ENCODE peak calls at places on chromosomes 13 and 19, in seven cellular contexts. O is neuronal stem cell, G is mesendoderm, B is H1, F is H9, Q is trophoblast cell, Z is mesenchymal stem cell. H is an unnamed sample.

GRCh38 chr13:104385409-104385808 is 1319.2 kb upstream of the SLC10A2 start:
- DNase-seq in O (no peak), G (no peak), B (no peak), F (no peak), Q (no peak), Z (peak), H (peak)

GRCh38 chr19:5828661-5829566 is 10.6 kb downstream of the FUT6 start:
- DNase-seq in O (peak), G (peak), B (peak), F (peak), Q (no peak), Z (peak), H (no peak)

GRCh38 chr19:17041994-17042393 is 15.4 kb upstream of the CPAMD8 start:
- DNase-seq in O (no peak), G (no peak), B (no peak), F (no peak), Q (no peak), Z (peak), H (peak)

GRCh38 chr19:39515551-39516191 is 732 bp downstream of the SELENOV start:
- DNase-seq in O (no peak), G (no peak), B (no peak), F (no peak), Q (no peak), Z (no peak), H (no peak)

GRCh38 chr19:40337594-40337993 is 10.6 kb downstream of the C19orf47 start:
- DNase-seq in O (no peak), G (no peak), B (no peak), F (no peak), Q (no peak), Z (no peak), H (no peak)

GRCh38 chr13:50334092-50334778 is 319.0 kb downstream of the KCNRG start:
- DNase-seq in O (no peak), G (no peak), B (no peak), F (no peak), Q (no peak), Z (peak), H (no peak)

GRCh38 chr13:91167706-91168459 is 179.6 kb upstream of the MIR17HG start:
- DNase-seq in O (no peak), G (no peak), B (no peak), F (no peak), Q (no peak), Z (no peak), H (no peak)

GRCh38 chr13:30743319-30744055 is 8.1 kb downstream of the ALOX5AP start:
- DNase-seq in O (no peak), G (no peak), B (no peak), F (no peak), Q (peak), Z (peak), H (peak)

GRCh38 chr19:53019684-53020083 is 6.0 kb downstream of the ERVV-1 start:
- DNase-seq in O (no peak), G (peak), B (peak), F (peak), Q (peak), Z (no peak), H (no peak)

GRCh38 chr19:4597278-4597974 is 37.9 kb upstream of the SEMA6B start:
- DNase-seq in O (no peak), G (no peak), B (peak), F (no peak), Q (no peak), Z (no peak), H (no peak)

GRCh38 chr19:33620611-33621010 is 1.1 kb upstream of the CHST8 start:
- DNase-seq in O (no peak), G (no peak), B (no peak), F (no peak), Q (no peak), Z (no peak), H (no peak)
- H3K23ac ChIP-seq in O (no peak), G (no peak), B (no peak), F (no peak), Q (no peak), Z (no peak), H (no peak)

GRCh38 chr19:10327793-10328192 is 5.5 kb downstream of the RAVER1 start:
- DNase-seq in O (no peak), G (no peak), B (no peak), F (no peak), Q (no peak), Z (no peak), H (no peak)
- H3K23ac ChIP-seq in O (no peak), G (no peak), B (no peak), F (no peak), Q (no peak), Z (no peak), H (no peak)

GRCh38 chr19:7255631-7256030 is 38.6 kb downstream of the INSR start:
- DNase-seq in O (no peak), G (no peak), B (no peak), F (no peak), Q (no peak), Z (no peak), H (no peak)
- H3K23ac ChIP-seq in O (no peak), G (no peak), B (no peak), F (no peak), Q (no peak), Z (no peak), H (no peak)

DNA sequence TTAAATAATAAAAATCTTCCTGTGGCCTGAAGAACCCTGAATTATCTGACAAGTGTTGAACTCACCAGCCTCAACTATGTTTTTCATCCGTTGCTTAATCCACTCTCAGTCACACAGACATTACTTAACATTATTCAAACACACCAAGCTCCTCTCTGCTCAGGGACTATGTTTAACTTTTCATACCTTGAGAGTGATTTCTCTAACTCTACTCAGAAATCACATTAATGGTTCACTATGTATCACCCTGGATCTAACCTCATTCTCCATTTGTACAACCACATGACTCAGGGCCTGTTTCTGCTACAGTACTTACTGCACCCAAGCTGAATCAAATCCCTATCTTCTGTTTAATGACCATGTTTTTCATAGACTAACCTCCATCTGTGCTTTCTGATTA is 553.8 kb upstream of the PRR20A start:
- DNase-seq in O (no peak), G (no peak), B (no peak), F (no peak), Q (no peak), Z (no peak), H (no peak)
- H3K23ac ChIP-seq in O (no peak), G (no peak), B (no peak), F (no peak), Q (no peak), Z (no peak), H (no peak)

GRCh38 chr13:75875450-75875849 is 239.3 kb downstream of the LMO7 start:
- DNase-seq in O (no peak), G (no peak), B (no peak), F (no peak), Q (no peak), Z (no peak), H (no peak)

GRCh38 chr13:75877092-75877491 is 241.0 kb downstream of the LMO7 start:
- DNase-seq in O (peak), G (no peak), B (no peak), F (no peak), Q (no peak), Z (no peak), H (no peak)

GRCh38 chr13:75876371-75877050 is 240.4 kb downstream of the LMO7 start:
- DNase-seq in O (peak), G (peak), B (peak), F (peak), Q (peak), Z (peak), H (peak)

GRCh38 chr13:75879656-75880055 is 243.5 kb downstream of the LMO7 start:
- DNase-seq in O (no peak), G (no peak), B (no peak), F (no peak), Q (no peak), Z (no peak), H (no peak)

GRCh38 chr13:75881109-75881775 is 245.1 kb downstream of the LMO7 start:
- DNase-seq in O (no peak), G (no peak), B (no peak), F (no peak), Q (no peak), Z (peak), H (peak)
- H3K23ac ChIP-seq in O (no peak), G (no peak), B (no peak), F (no peak), Q (no peak), Z (no peak), H (no peak)

DNA sequence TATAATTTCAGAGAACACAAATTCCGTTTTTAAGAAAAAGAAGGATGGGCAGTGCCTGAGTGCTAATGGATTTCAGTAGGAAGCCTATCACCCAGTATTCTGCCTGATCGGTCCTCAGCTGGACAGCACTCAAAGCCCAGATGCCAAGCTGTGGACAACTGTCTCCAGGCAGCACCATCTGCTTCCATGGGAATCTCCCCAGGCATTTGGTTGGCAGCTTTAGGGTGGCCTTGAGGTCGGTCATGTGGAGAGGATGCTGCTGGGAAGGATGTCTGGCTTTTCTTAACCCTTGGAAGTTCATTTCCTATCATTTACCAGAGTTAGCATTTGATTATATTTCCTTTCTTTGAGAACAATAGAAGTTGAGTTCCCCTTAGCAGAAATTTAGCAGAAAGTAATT is 311.6 kb downstream of the TBC1D4 start:
- DNase-seq in O (no peak), G (no peak), B (no peak), F (no peak), Q (no peak), Z (no peak), H (no peak)
- H3K23ac ChIP-seq in O (no peak), G (no peak), B (no peak), F (no peak), Q (no peak), Z (no peak), H (no peak)

GRCh38 chr13:109704771-109705628 is 81.4 kb downstream of the IRS2 start:
- DNase-seq in O (no peak), G (no peak), B (no peak), F (no peak), Q (no peak), Z (no peak), H (no peak)

GRCh38 chr13:109699628-109700071 is 86.7 kb downstream of the IRS2 start:
- DNase-seq in O (no peak), G (peak), B (peak), F (peak), Q (no peak), Z (peak), H (no peak)

GRCh38 chr13:109706015-109706715 is 80.2 kb downstream of the IRS2 start:
- DNase-seq in O (no peak), G (no peak), B (no peak), F (no peak), Q (no peak), Z (no peak), H (no peak)

GRCh38 chr13:109700176-109700575 is 86.2 kb downstream of the IRS2 start:
- DNase-seq in O (no peak), G (peak), B (no peak), F (no peak), Q (no peak), Z (peak), H (peak)

GRCh38 chr13:109703250-109703649 is 83.1 kb downstream of the IRS2 start:
- DNase-seq in O (no peak), G (no peak), B (no peak), F (no peak), Q (no peak), Z (no peak), H (no peak)
- H3K23ac ChIP-seq in O (no peak), G (no peak), B (no peak), F (no peak), Q (no peak), Z (no peak), H (no peak)

H was measured in IMR-90.